ENCODE peak calls at places on chromosomes 7 and 10, in seven cellular contexts. L is tibial artery, T is ovary, O is choroid plexus epithelial cell, E is NT2/D1, G is psoas muscle, B is AG09309. D is an unnamed sample.

GRCh38 chr10:26969145-26969926 is 108.6 kb upstream of the ABI1 start:
- DNase-seq in O (no peak), L (no peak), E (no peak), B (peak), T (no peak), G (no peak), D (no peak)

GRCh38 chr7:66344166-66344565 is 139.0 kb downstream of the TPST1 start:
- DNase-seq in E (no peak), B (no peak), T (no peak), O (peak), G (no peak), L (no peak), D (no peak)

GRCh38 chr10:116665541-116666125 is 44.9 kb downstream of the PNLIPRP2 start:
- DNase-seq in B (no peak), O (no peak), E (no peak), T (peak), L (no peak), G (peak), D (peak)

GRCh38 chr7:131011976-131012375 is 278.0 kb upstream of the KLF14 start:
- DNase-seq in O (peak), L (no peak), T (peak), E (no peak), B (peak), G (no peak), D (no peak)

GRCh38 chr10:101444058-101444457 is 90.1 kb downstream of the BTRC start:
- DNase-seq in O (peak), G (no peak), E (no peak), T (no peak), B (no peak), L (no peak), D (no peak)

GRCh38 chr10:121608669-121609190 is 10.5 kb upstream of the FGFR2 start:
- DNase-seq in O (no peak), L (peak), G (peak), T (peak), E (no peak), B (no peak), D (peak)

GRCh38 chr10:84607523-84607922 is 279.1 kb downstream of the CCSER2 start:
- DNase-seq in T (no peak), G (no peak), O (no peak), E (no peak), B (no peak), L (peak), D (no peak)

GRCh38 chr10:1643161-1643910 is 94.0 kb downstream of the ADARB2 start:
- DNase-seq in L (no peak), T (no peak), O (no peak), G (no peak), E (peak), B (no peak), D (peak)

GRCh38 chr7:56105508-56105907 is 768 bp downstream of the CHCHD2 start:
- DNase-seq in O (peak), L (no peak), E (no peak), G (no peak), T (no peak), B (peak), D (peak)

GRCh38 chr7:610531-611280 is 91.1 kb upstream of the PDGFA start:
- DNase-seq in B (no peak), O (peak), G (no peak), T (peak), L (no peak), E (no peak), D (peak)

GRCh38 chr7:106089647-106090046 is 22.5 kb downstream of the SYPL1 start:
- DNase-seq in E (no peak), L (no peak), B (no peak), G (no peak), T (no peak), O (no peak), D (no peak)
- H3K4me3 ChIP-seq in E (no peak), L (no peak), B (no peak), G (no peak), T (no peak), O (no peak), D (no peak)

GRCh38 chr7:134419875-134420274 is 39.0 kb downstream of the AKR1B1 start:
- DNase-seq in L (no peak), O (no peak), B (no peak), E (no peak), T (no peak), G (no peak), D (no peak)

GRCh38 chr7:134420509-134421125 is 38.3 kb downstream of the AKR1B1 start:
- DNase-seq in L (no peak), E (peak), B (peak), G (no peak), O (peak), T (no peak), D (peak)

GRCh38 chr7:134414109-134414508 is 44.8 kb downstream of the AKR1B1 start:
- DNase-seq in T (no peak), B (no peak), O (no peak), G (no peak), L (no peak), E (no peak), D (no peak)

GRCh38 chr7:134419085-134419484 is 39.8 kb downstream of the AKR1B1 start:
- DNase-seq in E (no peak), G (no peak), O (no peak), T (no peak), L (no peak), B (no peak), D (no peak)

DNA sequence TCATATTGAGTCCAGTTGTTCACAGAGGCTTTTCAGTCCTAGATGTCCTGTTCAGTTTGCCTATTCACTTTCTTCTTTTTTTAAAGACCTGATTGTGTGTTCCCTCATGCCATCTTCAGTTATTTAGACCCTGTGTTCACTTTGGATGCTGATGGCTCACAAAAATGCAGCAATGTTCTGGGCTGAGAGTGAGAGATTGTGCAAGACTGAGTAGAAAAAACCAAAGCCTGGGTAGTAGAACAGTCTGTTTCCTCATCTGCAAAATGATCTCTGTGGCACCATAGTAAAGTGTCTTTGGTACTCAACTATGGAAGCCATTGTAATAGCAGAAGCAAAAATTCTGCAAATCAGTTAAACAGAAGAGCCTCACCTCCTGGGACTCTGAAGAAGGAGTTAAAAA is 43.2 kb downstream of the AKR1B1 start:
- DNase-seq in B (no peak), E (no peak), T (no peak), L (no peak), G (no peak), O (peak), D (no peak)
- H3K4me3 ChIP-seq in B (no peak), E (no peak), T (no peak), L (no peak), G (no peak), O (no peak), D (no peak)

GRCh38 chr10:25615926-25616325 is 318.1 kb upstream of the MYO3A start:
- DNase-seq in T (no peak), O (no peak), B (no peak), E (no peak), L (no peak), G (no peak), D (peak)

GRCh38 chr10:25616903-25617592 is 317.0 kb upstream of the MYO3A start:
- DNase-seq in T (no peak), E (no peak), L (no peak), G (no peak), B (no peak), O (no peak), D (no peak)

DNA sequence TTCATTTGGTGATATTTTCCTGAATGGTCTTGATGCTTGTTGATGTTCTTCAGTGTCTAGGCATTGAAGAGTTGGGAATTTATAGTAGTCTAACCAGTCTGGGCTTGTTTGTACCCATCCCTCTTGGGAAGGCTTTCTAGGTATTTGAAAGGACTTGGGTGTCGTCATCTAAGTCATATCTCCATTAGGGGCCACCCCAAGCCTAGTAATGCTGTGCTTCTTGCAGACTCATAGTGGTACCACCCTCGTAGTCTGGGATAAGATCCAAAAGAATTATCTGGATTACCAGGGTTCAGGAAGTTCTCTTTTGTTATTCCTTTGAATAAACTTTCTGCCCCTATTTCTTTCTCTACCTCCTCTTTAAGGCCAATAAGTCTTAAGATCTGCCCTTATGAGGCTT is 319.4 kb upstream of the MYO3A start:
- DNase-seq in B (no peak), O (no peak), T (no peak), G (no peak), L (no peak), E (no peak), D (no peak)
- H3K4me3 ChIP-seq in B (no peak), O (no peak), T (no peak), G (no peak), L (no peak), E (no peak), D (no peak)

DNA sequence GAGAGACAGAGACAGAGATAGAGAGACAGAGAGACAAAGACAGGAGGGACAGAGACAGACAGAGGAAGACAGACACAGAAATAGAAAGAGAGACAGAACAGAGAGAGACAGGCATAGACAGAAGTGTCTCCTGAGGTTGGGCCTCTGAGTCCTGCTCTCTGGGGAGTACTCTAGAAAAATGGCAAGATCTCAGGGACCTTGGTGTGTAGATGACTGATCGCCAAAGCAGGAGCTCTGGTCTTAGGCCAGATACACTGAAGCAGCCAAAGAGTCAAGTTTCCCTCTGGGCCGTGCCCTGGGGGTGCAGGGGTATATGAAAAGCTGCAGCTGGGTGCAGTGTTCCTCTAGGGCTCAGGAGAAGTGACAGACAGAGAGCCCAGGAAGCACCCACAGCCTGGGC is 176.6 kb upstream of the TNS3 start:
- DNase-seq in G (no peak), E (no peak), T (no peak), O (peak), B (peak), L (peak), D (no peak)
- H3K4me3 ChIP-seq in G (no peak), E (no peak), T (no peak), O (no peak), B (no peak), L (no peak), D (no peak)